ENCODE peak calls at places on chromosome 14, in five cellular contexts. A is cardiac muscle cell; H is transverse colon; X is CD8-positive, alpha-beta memory T cell; Q is effector memory CD4-positive, alpha-beta T cell. P is an unnamed sample.

GRCh38 chr14:60294670-60295069 is 45.6 kb downstream of the PPM1A start:
- DNase-seq in X (no peak), Q (no peak), A (no peak), H (no peak), P (no peak)

GRCh38 chr14:22268875-22269274 is 320.1 kb downstream of the DAD1 start:
- DNase-seq in X (no peak), Q (no peak), A (peak; percentile 9), H (no peak), P (no peak)

GRCh38 chr14:98350213-98350612 is 921.8 kb downstream of the BCL11B start:
- DNase-seq in X (no peak), H (no peak), A (no peak), Q (no peak), P (no peak)

GRCh38 chr14:50964683-50965390 is 20.6 kb upstream of the PYGL start:
- DNase-seq in H (peak; percentile 44), Q (no peak), X (no peak), A (peak; percentile 97), P (peak; percentile 39)

GRCh38 chr14:26526132-26526531 is 71.7 kb downstream of the NOVA1 start:
- DNase-seq in H (no peak), X (no peak), A (no peak), Q (no peak), P (no peak)

GRCh38 chr14:83940253-83940652 is 1589.7 kb upstream of the FLRT2 start:
- DNase-seq in Q (no peak), X (no peak), H (no peak), A (peak; percentile 10), P (no peak)

GRCh38 chr14:99649219-99649618 is 4.3 kb downstream of the HHIPL1 start:
- DNase-seq in Q (no peak), A (peak; percentile 30), H (no peak), X (no peak), P (no peak)

GRCh38 chr14:52227559-52228222 is 39.8 kb upstream of the PTGDR start:
- DNase-seq in X (no peak), A (no peak), H (peak; percentile 54), Q (no peak), P (no peak)

GRCh38 chr14:96095058-96095457 is 55.9 kb downstream of the C14orf132 start:
- DNase-seq in H (no peak), A (no peak), Q (no peak), X (no peak), P (no peak)

GRCh38 chr14:21668377-21668776 is 5.2 kb downstream of the OR4E1 start:
- DNase-seq in X (no peak), A (peak; percentile 58), H (no peak), Q (no peak), P (no peak)

GRCh38 chr14:104780513-104781030 is 15.0 kb downstream of the AKT1 start:
- DNase-seq in X (no peak), H (no peak), Q (no peak), A (no peak), P (no peak)

GRCh38 chr14:26984318-26985177 is 386.7 kb upstream of the NOVA1 start:
- DNase-seq in H (peak; percentile 64), X (no peak), A (peak; percentile 83), Q (no peak), P (peak; percentile 29)

GRCh38 chr14:26966942-26967341 is 369.1 kb upstream of the NOVA1 start:
- DNase-seq in X (no peak), H (no peak), Q (no peak), A (peak; percentile 8), P (no peak)

GRCh38 chr14:53979141-53979673 is 22.6 kb upstream of the BMP4 start:
- DNase-seq in A (peak; percentile 52), Q (no peak), X (no peak), H (no peak), P (no peak)

GRCh38 chr14:88005978-88006851 is 1.3 kb downstream of the GPR65 start:
- DNase-seq in H (peak; percentile 30), X (peak; percentile 58), A (no peak), Q (peak; percentile 61), P (no peak)

GRCh38 chr14:92968291-92969020 is 45.5 kb downstream of the CHGA start:
- DNase-seq in A (no peak), X (no peak), H (no peak), Q (no peak), P (no peak)

GRCh38 chr14:53879747-53880146 is 76.9 kb downstream of the BMP4 start:
- DNase-seq in Q (no peak), A (no peak), X (no peak), H (no peak), P (no peak)

GRCh38 chr14:102403028-102403427 is 40.3 kb downstream of the TECPR2 start:
- DNase-seq in A (no peak), X (no peak), Q (no peak), H (no peak), P (no peak)

GRCh38 chr14:20176330-20176729 is 14.4 kb upstream of the OR11G2 start:
- DNase-seq in H (no peak), X (no peak), Q (no peak), A (no peak), P (no peak)
- H3K27ac ChIP-seq in H (no peak overlapping the region), X (peak overlapping the region; percentile 24), Q (no peak overlapping the region), A (no peak overlapping the region), P (no peak overlapping the region)

DNA sequence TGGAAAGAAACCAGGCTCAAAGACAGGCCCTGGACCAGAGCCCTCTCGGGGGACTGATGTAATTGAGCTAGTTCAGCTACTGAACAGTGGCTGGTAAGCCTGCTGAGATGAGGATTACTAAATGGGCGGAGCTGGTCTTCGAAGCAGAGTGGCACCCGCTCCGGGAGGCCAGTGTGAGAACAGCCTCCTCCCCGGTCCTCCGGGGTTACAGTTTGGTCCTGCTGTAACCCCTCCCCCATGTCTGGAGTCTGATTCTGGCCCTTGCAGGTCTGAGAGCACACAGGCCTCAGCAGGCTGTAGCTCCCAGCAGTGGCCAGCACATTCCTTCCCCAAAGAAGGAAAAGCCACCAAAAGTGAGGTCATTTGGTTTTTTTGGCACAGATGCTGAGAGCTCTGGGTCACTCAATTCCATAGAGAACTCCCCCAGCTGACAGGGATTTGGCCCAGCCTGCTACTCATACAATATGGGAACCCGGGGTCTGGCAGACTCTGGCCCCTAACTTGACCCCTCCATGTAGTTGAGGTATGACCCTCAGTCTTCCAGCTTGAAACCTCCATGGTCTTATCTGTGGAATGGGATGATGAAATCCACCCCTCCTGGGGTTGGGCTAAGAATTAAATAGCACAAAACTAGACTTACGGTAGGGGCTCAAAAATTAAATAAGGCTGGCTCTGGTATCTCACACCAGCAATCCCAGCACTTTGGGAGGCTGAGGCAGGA is 39.0 kb downstream of the ACTN1 start:
- DNase-seq in H (peak; percentile 67), Q (no peak), X (no peak), A (peak; percentile 98), P (no peak)
- H3K27ac ChIP-seq in H (peak overlapping the region; percentile 96), Q (no peak overlapping the region), X (no peak overlapping the region), A (peak overlapping the region; percentile 69), P (no peak overlapping the region)

GRCh38 chr14:38116895-38117294 is 90.8 kb upstream of the SSTR1 start:
- DNase-seq in H (no peak), A (no peak), Q (no peak), X (no peak), P (no peak)
- H3K27ac ChIP-seq in H (no peak overlapping the region), A (no peak overlapping the region), Q (no peak overlapping the region), X (no peak overlapping the region), P (no peak overlapping the region)

GRCh38 chr14:71686677-71687076 is 245.6 kb upstream of the RGS6 start:
- DNase-seq in A (peak; percentile 83), X (no peak), H (no peak), Q (no peak), P (no peak)
- H3K27ac ChIP-seq in A (no peak overlapping the region), X (no peak overlapping the region), H (peak overlapping the region; percentile 54), Q (no peak overlapping the region), P (no peak overlapping the region)

GRCh38 chr14:71396050-71396677 is 488.9 kb downstream of the PCNX1 start:
- DNase-seq in X (no peak), A (no peak), Q (no peak), H (no peak), P (no peak)

GRCh38 chr14:71400821-71401447 is 493.7 kb downstream of the PCNX1 start:
- DNase-seq in Q (no peak), X (no peak), A (peak; percentile 35), H (no peak), P (no peak)

GRCh38 chr14:71399057-71399487 is 491.8 kb downstream of the PCNX1 start:
- DNase-seq in X (no peak), A (no peak), H (no peak), Q (no peak), P (no peak)

GRCh38 chr14:71397371-71397770 is 490.1 kb downstream of the PCNX1 start:
- DNase-seq in H (no peak), A (no peak), X (no peak), Q (no peak), P (no peak)

DNA sequence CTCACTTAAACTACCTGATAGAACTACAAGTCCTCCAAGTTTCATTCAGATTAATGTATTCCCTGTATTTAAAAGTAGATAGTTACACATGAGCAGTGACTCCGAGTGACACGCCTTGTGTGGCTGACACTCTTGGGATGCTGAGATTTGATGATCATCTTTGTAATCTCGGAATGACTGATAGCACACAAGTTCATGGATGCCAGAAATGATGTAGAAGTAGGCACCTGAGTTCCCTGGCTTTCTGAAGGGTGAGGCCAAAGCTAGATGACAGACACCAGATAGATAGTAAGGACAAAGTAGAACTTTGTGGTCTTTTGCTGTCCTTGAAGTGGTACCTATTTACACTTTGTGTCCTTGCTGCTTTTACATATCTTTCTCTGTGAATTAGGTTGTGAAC is 491.2 kb downstream of the PCNX1 start:
- DNase-seq in A (no peak), Q (no peak), X (no peak), H (no peak), P (no peak)
- H3K27ac ChIP-seq in A (no peak overlapping the region), Q (no peak overlapping the region), X (no peak overlapping the region), H (no peak overlapping the region), P (no peak overlapping the region)

GRCh38 chr14:45332360-45332988 is 79.5 kb upstream of the MIS18BP1 start:
- DNase-seq in H (no peak), Q (no peak), X (no peak), A (no peak), P (no peak)
- H3K27ac ChIP-seq in H (no peak overlapping the region), Q (no peak overlapping the region), X (no peak overlapping the region), A (no peak overlapping the region), P (no peak overlapping the region)

GRCh38 chr14:55073856-55074255 is 22.4 kb downstream of the MAPK1IP1L start:
- DNase-seq in X (no peak), Q (no peak), A (peak; percentile 86), H (no peak), P (no peak)

GRCh38 chr14:55075628-55076027 is 24.2 kb downstream of the MAPK1IP1L start:
- DNase-seq in X (no peak), H (no peak), A (no peak), Q (no peak), P (no peak)

GRCh38 chr14:55071870-55072640 is 20.6 kb downstream of the MAPK1IP1L start:
- DNase-seq in A (peak; percentile 73), Q (no peak), H (no peak), X (no peak), P (no peak)

GRCh38 chr14:55074662-55075061 is 23.2 kb downstream of the MAPK1IP1L start:
- DNase-seq in A (no peak), H (no peak), Q (no peak), X (no peak), P (no peak)

DNA sequence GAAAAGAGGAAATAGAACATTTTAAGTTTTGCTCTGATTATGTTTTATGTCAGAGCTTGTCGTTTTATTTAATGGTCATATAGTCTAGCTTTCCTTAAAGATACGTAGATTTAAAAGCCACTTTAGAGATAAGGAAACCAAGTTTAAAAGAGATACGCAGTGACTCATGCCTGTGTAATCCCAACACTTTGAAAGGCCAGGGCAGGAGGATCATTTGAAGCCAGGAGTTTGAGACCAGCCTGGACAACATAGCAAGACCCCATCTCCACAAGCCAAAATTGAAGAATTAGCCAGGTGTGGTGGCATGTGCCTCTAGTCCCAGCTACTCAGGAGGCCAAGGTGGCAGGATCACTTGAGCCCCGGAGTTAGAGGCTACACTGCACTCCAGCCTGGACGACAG is 19.6 kb downstream of the MAPK1IP1L start:
- DNase-seq in A (no peak), X (no peak), H (no peak), Q (no peak), P (no peak)
- H3K27ac ChIP-seq in A (peak overlapping the region; percentile 41), X (no peak overlapping the region), H (peak overlapping the region; percentile 35), Q (no peak overlapping the region), P (no peak overlapping the region)

P was measured in substantia nigra.